ENCODE peak calls at places on chromosome 2, in four cellular contexts. X, Y, N and W are unnamed samples.

GRCh38 chr2:120518819-120519218 is 172.9 kb downstream of the INHBB start:
- DNase-seq in X (no peak), Y (no peak), N (no peak), W (no peak)

GRCh38 chr2:147182260-147182659 is 662.6 kb upstream of the ACVR2A start:
- DNase-seq in X (no peak), N (no peak), Y (peak), W (no peak)

GRCh38 chr2:230172852-230173251 is 46.9 kb downstream of the SP110 start:
- DNase-seq in X (no peak), Y (no peak), N (no peak), W (no peak)

GRCh38 chr2:125680809-125681208 is 975.1 kb upstream of the GYPC start:
- DNase-seq in Y (no peak), N (no peak), X (no peak), W (no peak)

GRCh38 chr2:40353236-40353635 is 98.7 kb downstream of the SLC8A1 start:
- DNase-seq in N (no peak), Y (no peak), X (no peak), W (no peak)

GRCh38 chr2:157692768-157693167 is 64.1 kb upstream of the ACVR1C start:
- DNase-seq in X (peak), N (no peak), Y (no peak), W (no peak)

GRCh38 chr2:108390340-108390739 is 12.6 kb downstream of the SULT1C4 start:
- DNase-seq in X (no peak), N (no peak), Y (no peak), W (no peak)

GRCh38 chr2:128448331-128449225 is 129.9 kb upstream of the HS6ST1 start:
- DNase-seq in Y (no peak), N (peak), X (no peak), W (no peak)

GRCh38 chr2:197254776-197255521 is 55.6 kb downstream of the ANKRD44 start:
- DNase-seq in N (no peak), Y (no peak), X (no peak), W (no peak)

DNA sequence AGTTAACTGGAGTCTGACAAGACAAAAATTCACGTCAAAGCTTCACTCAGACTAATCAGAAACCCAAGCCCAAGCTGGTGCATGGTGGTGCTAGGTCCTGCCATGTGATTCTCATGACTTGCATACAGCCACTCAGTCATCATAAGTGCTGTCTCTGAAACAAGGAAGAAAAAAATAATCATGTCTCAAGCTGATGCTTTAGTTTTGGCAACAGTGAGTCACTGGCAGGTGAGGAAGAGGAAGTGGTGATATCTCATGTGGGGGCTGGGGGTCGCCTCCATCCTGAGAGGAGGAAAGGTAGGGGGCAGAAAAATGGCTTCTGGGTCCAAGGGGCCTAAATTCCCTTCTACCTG is 136.3 kb downstream of the TMEM163 start:
- DNase-seq in N (no peak), Y (no peak), X (no peak), W (no peak)
- TF ChIP-seq CHD1 in N (no peak), Y (no peak), X (no peak), W (no peak)

DNA sequence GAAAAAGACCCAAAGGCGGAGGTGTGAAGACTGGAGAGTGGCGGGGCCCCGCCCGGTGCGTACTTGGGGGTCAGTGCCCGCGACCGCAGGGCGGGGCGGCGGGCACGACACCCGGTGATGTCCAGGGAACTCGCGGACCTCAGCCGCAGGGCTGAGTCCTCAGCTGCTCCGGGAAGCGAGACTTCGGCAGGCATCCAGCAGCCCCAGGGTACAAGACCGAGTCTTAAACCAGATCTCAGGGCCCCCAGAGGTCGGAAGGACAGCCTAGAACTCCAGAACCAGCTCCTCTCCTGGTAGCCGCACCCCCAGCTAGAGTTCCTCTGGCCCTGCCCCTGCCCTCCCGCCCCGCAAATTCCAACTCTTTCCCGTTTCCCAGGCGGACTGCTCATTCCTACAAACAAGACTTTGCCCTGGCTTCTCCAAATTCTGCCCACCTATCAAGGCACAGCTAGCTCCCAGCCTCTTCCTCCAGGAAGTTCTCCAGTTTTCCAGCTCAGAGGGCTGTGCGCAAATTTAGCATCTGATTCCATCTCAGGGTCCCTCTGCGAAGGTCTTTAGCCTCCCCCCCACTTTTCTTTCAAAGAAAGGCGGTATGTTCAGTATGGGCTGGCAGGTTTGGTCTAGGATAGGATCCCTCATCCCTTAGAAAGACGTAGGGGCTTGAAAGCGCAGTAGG is 26.0 kb upstream of the NOTO start:
- DNase-seq in Y (no peak), N (peak), X (no peak), W (no peak)
- TF ChIP-seq CHD1 in Y (no peak), N (no peak), X (no peak), W (no peak)

DNA sequence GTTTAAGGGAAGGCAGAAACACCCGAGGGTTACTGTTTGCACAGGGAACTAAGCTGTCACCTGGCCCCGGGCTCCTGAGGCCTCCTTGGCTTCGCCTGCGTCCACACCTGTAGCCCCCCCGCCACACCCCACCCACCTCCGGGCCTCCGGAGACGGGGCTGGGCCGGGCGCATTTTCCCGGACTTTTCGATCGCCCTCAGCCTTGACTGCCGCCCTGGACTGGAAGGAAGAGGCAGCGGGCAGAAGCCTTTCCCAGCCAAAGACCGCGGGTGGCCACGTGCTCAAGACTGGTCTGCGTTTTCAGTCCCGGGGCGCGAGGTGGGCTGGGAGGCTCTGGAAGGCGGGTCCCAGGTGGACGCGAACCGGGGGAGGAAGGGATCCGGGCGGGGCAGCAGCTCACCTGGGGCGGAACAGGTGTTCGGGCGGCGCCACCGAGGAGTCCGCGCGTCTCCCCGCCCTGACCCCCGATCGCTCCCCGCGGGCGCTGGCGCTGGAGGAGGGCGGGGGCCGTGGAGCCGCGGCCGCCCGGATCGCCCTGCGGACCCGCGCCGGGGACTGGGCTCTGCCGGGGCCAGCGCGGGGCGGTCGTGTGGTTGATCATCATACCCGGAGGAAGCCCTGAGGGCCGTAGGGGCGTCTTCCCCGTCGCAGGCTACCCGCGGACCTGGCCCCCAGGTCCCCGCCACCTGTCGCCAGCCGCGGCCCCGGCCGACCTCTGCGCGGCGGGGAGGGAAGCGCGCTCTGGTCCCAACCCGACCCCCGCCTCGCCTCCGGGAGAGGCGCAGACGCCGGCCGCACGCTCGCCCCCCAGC is 3.2 kb downstream of the ID2 start:
- DNase-seq in N (peak), X (peak), Y (no peak), W (peak)
- TF ChIP-seq CHD1 in N (no peak), X (no peak), Y (no peak), W (peak)

DNA sequence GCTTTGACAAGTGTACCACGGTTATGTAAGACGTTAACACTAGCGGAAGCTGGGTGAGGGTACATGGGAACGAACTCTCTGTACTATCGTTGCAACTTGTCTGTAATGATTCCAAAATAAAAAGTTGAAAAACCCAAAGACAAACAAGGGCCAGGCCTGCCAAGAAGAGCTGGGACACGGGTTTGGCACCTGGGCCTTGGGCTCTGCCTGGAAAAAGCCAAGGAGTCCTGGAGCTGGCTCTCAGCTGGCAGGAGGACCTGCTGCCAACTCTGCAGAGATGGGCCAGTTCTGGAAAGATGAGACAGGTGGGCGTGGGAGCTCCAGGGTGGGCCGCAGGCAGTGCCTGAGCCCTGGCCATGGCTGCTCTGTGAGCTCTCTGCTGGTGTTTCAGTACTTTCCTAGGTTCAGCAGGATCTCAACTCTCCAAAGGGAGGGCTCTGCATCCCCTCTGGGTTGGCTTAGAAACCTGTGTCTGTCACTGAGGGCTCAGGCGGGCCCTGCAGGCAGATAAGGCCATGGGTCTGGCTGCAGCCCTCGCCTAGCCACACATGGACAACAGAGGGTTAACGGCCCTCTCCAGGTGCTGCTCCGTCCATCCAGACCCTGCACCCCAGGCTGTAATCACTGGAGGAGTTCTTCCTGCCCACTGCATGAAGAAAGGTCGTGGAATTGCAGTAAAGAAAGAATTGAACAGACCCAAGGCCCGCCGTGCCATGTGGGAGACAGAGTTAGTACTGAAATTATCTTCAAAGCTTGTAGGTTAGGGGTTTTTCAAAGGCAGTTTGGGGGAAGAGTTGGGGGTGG is 89.9 kb downstream of the RHOB start:
- DNase-seq in Y (no peak), N (no peak), X (no peak), W (no peak)
- TF ChIP-seq CHD1 in Y (no peak), N (no peak), X (no peak), W (no peak)

GRCh38 chr2:15667579-15668556 is 76.2 kb downstream of the DDX1 start:
- DNase-seq in N (no peak), X (peak), Y (no peak), W (no peak)
- TF ChIP-seq CHD1 in N (no peak), X (no peak), Y (no peak), W (no peak)

DNA sequence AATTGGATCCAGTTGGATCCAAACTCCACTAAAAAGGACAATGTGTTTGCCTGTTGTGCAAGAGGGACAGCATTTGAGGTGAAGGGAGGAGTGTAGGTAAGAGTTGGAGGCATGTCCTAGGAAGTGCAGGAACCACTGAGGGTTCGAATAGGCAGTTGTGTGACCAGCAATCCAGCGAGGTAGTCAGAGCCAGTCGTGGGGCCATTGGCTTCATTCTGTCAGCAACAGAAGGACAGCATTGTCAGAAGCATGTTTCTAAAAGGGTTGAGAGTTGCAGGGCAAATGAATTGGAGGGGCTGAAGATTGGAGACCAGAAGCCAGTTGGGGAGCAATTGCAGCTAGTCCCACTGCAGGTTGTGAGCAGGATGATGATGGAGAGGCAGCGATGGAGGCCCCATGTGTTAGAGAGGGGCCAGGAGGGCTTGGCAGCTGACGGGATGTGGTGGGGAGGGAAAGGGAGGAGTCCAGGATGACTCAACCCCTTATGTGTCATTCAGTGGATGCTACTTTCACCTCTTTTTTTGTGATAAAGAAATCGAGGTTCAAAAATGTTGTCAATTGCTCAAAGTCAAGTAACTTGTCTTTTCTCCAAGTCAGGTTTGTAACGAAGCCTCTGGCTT is 96.7 kb upstream of the SIX3 start:
- DNase-seq in Y (no peak), N (no peak), X (no peak), W (no peak)
- TF ChIP-seq CHD1 in Y (no peak), N (no peak), X (no peak), W (no peak)